ENCODE peak calls at places on chromosomes 12 and 14, in six cellular contexts. I, L, P, Y, W and E are unnamed samples.

GRCh38 chr12:6540181-6540877 is 6.0 kb downstream of the GAPDH start:
- DNase-seq in I (no peak), L (no peak), P (peak; percentile 96), Y (no peak), W (peak; percentile 63), E (peak; percentile 95)

GRCh38 chr14:91387996-91388395 is 29.6 kb downstream of the CCDC88C start:
- DNase-seq in I (no peak), L (no peak), P (no peak), Y (no peak), W (no peak), E (no peak)

GRCh38 chr14:25843761-25844470 is 753.9 kb downstream of the NOVA1 start:
- DNase-seq in I (no peak), L (no peak), P (no peak), Y (no peak), W (no peak), E (no peak)

GRCh38 chr12:112535017-112535416 is 116.3 kb downstream of the PTPN11 start:
- DNase-seq in I (no peak), L (no peak), P (no peak), Y (no peak), W (no peak), E (no peak)

GRCh38 chr14:55731247-55731872 is 151.4 kb downstream of the KTN1 start:
- DNase-seq in I (no peak), L (no peak), P (no peak), Y (no peak), W (no peak), E (no peak)

GRCh38 chr12:108702534-108702933 is 28.8 kb downstream of the CORO1C start:
- DNase-seq in I (no peak), L (no peak), P (no peak), Y (no peak), W (no peak), E (no peak)

GRCh38 chr12:52168019-52168717 is 23.6 kb downstream of the KRT80 start:
- DNase-seq in I (no peak), L (no peak), P (peak; percentile 70), Y (no peak), W (no peak), E (no peak)

GRCh38 chr14:50476134-50476533 is 56.2 kb downstream of the MAP4K5 start:
- DNase-seq in I (no peak), L (no peak), P (no peak), Y (no peak), W (no peak), E (no peak)

GRCh38 chr14:101628471-101628966 is 67.2 kb downstream of the DIO3 start:
- DNase-seq in I (peak; percentile 74), L (peak; percentile 71), P (peak; percentile 51), Y (peak; percentile 51), W (peak; percentile 85), E (peak; percentile 93)

GRCh38 chr14:92945959-92946846 is 23.3 kb downstream of the CHGA start:
- DNase-seq in I (no peak), L (no peak), P (peak; percentile 16), Y (no peak), W (no peak), E (no peak)

GRCh38 chr14:100536141-100536540 is 51.1 kb downstream of the BEGAIN start:
- DNase-seq in I (no peak), L (no peak), P (no peak), Y (no peak), W (no peak), E (no peak)

GRCh38 chr12:65152012-65152411 is 17.4 kb upstream of the LEMD3 start:
- DNase-seq in I (no peak), L (no peak), P (no peak), Y (no peak), W (no peak), E (no peak)

GRCh38 chr12:66197413-66198055 is 8.5 kb downstream of the IRAK3 start:
- DNase-seq in I (no peak), L (no peak), P (peak; percentile 5), Y (no peak), W (no peak), E (no peak)

GRCh38 chr12:91040356-91040755 is 17.5 kb downstream of the KERA start:
- DNase-seq in I (no peak), L (no peak), P (peak; percentile 28), Y (no peak), W (no peak), E (no peak)

GRCh38 chr12:109711596-109712461 is 1.8 kb upstream of the FAM222A start:
- DNase-seq in I (no peak), L (no peak), P (no peak), Y (no peak), W (no peak), E (no peak)

GRCh38 chr14:71711619-71712018 is 220.6 kb upstream of the RGS6 start:
- DNase-seq in I (no peak), L (no peak), P (peak; percentile 69), Y (no peak), W (peak; percentile 80), E (peak; percentile 23)

GRCh38 chr14:79418649-79419415 is 792.5 kb downstream of the DIO2 start:
- DNase-seq in I (no peak), L (no peak), P (peak; percentile 11), Y (no peak), W (no peak), E (no peak)

GRCh38 chr12:125069616-125070015 is 4.4 kb downstream of the AACS start:
- DNase-seq in I (no peak), L (peak; percentile 14), P (no peak), Y (no peak), W (no peak), E (no peak)

GRCh38 chr14:55123101-55123500 is 6.0 kb upstream of the LGALS3 start:
- DNase-seq in I (no peak), L (no peak), P (peak; percentile 81), Y (no peak), W (no peak), E (no peak)

GRCh38 chr14:35883677-35884293 is 57.6 kb downstream of the BRMS1L start:
- DNase-seq in I (no peak), L (peak; percentile 32), P (peak; percentile 24), Y (no peak), W (peak; percentile 66), E (peak; percentile 37)

GRCh38 chr14:75604979-75605825 is 26.8 kb downstream of the FLVCR2 start:
- DNase-seq in I (no peak), L (no peak), P (no peak), Y (no peak), W (no peak), E (no peak)

GRCh38 chr14:29521526-29522137 is 406.0 kb downstream of the PRKD1 start:
- DNase-seq in I (no peak), L (no peak), P (peak; percentile 4), Y (no peak), W (peak; percentile 44), E (peak; percentile 32)

GRCh38 chr12:118374909-118375308 is 1.4 kb upstream of the SUDS3 start:
- DNase-seq in I (no peak), L (no peak), P (no peak), Y (no peak), W (no peak), E (no peak)

GRCh38 chr14:98940693-98941437 is 331.1 kb downstream of the BCL11B start:
- DNase-seq in I (no peak), L (no peak), P (no peak), Y (no peak), W (no peak), E (no peak)

GRCh38 chr14:105999361-106000028 is 473.1 kb downstream of the TMEM121 start:
- DNase-seq in I (no peak), L (peak; percentile 32), P (peak; percentile 36), Y (no peak), W (peak; percentile 69), E (no peak)

GRCh38 chr12:53160673-53161072 is 19.8 kb upstream of the ZNF740 start:
- DNase-seq in I (no peak), L (no peak), P (no peak), Y (no peak), W (no peak), E (peak; percentile 18)

GRCh38 chr12:48717252-48717695 is 767 bp upstream of the CCNT1 start:
- DNase-seq in I (no peak), L (no peak), P (no peak), Y (no peak), W (no peak), E (no peak)

GRCh38 chr12:16685107-16685506 is 79.1 kb upstream of the LMO3 start:
- DNase-seq in I (no peak), L (no peak), P (no peak), Y (no peak), W (no peak), E (no peak)

GRCh38 chr12:110372056-110372425 is 31.5 kb downstream of the ANAPC7 start:
- DNase-seq in I (no peak), L (no peak), P (no peak), Y (no peak), W (no peak), E (no peak)

GRCh38 chr14:89618821-89619551 is 202.0 kb upstream of the FOXN3 start:
- DNase-seq in I (peak; percentile 56), L (peak; percentile 29), P (peak; percentile 56), Y (peak; percentile 32), W (peak; percentile 83), E (peak; percentile 90)

GRCh38 chr12:49100380-49100779 is 5.8 kb upstream of the DHH start:
- DNase-seq in I (no peak), L (no peak), P (no peak), Y (no peak), W (no peak), E (no peak)

GRCh38 chr12:79001404-79001803 is 136.8 kb downstream of the SYT1 start:
- DNase-seq in I (no peak), L (no peak), P (no peak), Y (no peak), W (no peak), E (no peak)

GRCh38 chr12:66503746-66504145 is 175.1 kb downstream of the GRIP1 start:
- DNase-seq in I (no peak), L (no peak), P (peak; percentile 24), Y (no peak), W (no peak), E (no peak)

GRCh38 chr12:51218607-51219161 is 822 bp upstream of the POU6F1 start:
- DNase-seq in I (no peak), L (no peak), P (no peak), Y (no peak), W (peak; percentile 51), E (no peak)

GRCh38 chr12:14621821-14622220 is 54.1 kb upstream of the PLBD1 start:
- DNase-seq in I (no peak), L (no peak), P (no peak), Y (no peak), W (no peak), E (no peak)

GRCh38 chr14:101221549-101222160 is 318.1 kb upstream of the RTL1 start:
- DNase-seq in I (no peak), L (no peak), P (no peak), Y (no peak), W (no peak), E (no peak)

GRCh38 chr12:1530592-1531159 is 63.7 kb downstream of the FBXL14 start:
- DNase-seq in I (no peak), L (no peak), P (no peak), Y (no peak), W (no peak), E (peak; percentile 74)